ENCODE peak calls at places on chromosomes 12 and 14, in five cellular contexts. Q, N, H, U and J are unnamed samples.

GRCh38 chr12:90280033-90280432 is 571.4 kb upstream of the ATP2B1 start:
- DNase-seq in H (no peak), U (no peak), N (peak), Q (no peak), J (no peak)

GRCh38 chr14:58747181-58747580 is 109.4 kb downstream of the DACT1 start:
- DNase-seq in U (no peak), N (peak), Q (no peak), H (no peak), J (peak)

GRCh38 chr12:52366738-52367485 is at the start of gene KRT85:
- DNase-seq in Q (peak), H (no peak), U (no peak), N (no peak), J (no peak)

GRCh38 chr14:21097616-21098133 is 780 bp downstream of the ZNF219 start:
- DNase-seq in U (no peak), N (no peak), Q (peak), H (no peak), J (no peak)

GRCh38 chr14:103846008-103846568 is 1.3 kb downstream of the PPP1R13B start:
- DNase-seq in H (no peak), N (no peak), Q (no peak), U (no peak), J (no peak)

GRCh38 chr12:127509066-127509778 is 757.7 kb upstream of the TMEM132C start:
- DNase-seq in U (no peak), Q (no peak), H (no peak), N (peak), J (no peak)

GRCh38 chr14:39080886-39081285 is 22.1 kb downstream of the SEC23A start:
- DNase-seq in H (no peak), N (no peak), U (no peak), Q (no peak), J (no peak)

GRCh38 chr14:41607966-41608663 is 1.4 kb downstream of the LRFN5 start:
- DNase-seq in U (no peak), Q (peak), H (no peak), N (no peak), J (no peak)

GRCh38 chr12:1519642-1520041 is 74.7 kb downstream of the FBXL14 start:
- DNase-seq in Q (no peak), N (no peak), H (no peak), U (no peak), J (no peak)

GRCh38 chr12:57877876-57878275 is 31.3 kb upstream of the CTDSP2 start:
- DNase-seq in H (no peak), N (no peak), Q (no peak), U (no peak), J (no peak)

GRCh38 chr12:6306151-6306550 is 4.3 kb upstream of the PLEKHG6 start:
- DNase-seq in U (no peak), N (no peak), H (no peak), Q (no peak), J (no peak)

GRCh38 chr12:73220951-73221350 is 948.8 kb downstream of the TRHDE start:
- DNase-seq in U (no peak), N (no peak), Q (no peak), H (no peak), J (peak)

GRCh38 chr12:120093592-120094355 is 22.8 kb downstream of the RAB35 start:
- DNase-seq in N (no peak), Q (peak), H (no peak), U (no peak), J (no peak)

GRCh38 chr14:72577521-72577920 is 316.4 kb downstream of the DPF3 start:
- DNase-seq in N (no peak), H (no peak), U (no peak), Q (no peak), J (no peak)

GRCh38 chr14:22333408-22334274 is 255.4 kb downstream of the DAD1 start:
- DNase-seq in N (peak), Q (peak), H (no peak), U (no peak), J (peak)

GRCh38 chr14:64554551-64554950 is 4.8 kb downstream of the PPP1R36 start:
- DNase-seq in U (no peak), Q (no peak), H (no peak), N (no peak), J (no peak)

GRCh38 chr12:1925125-1925963 is 6.9 kb upstream of the CACNA2D4 start:
- DNase-seq in N (no peak), H (no peak), U (no peak), Q (no peak), J (no peak)

GRCh38 chr14:61421212-61421923 is 100.0 kb downstream of the PRKCH start:
- DNase-seq in H (no peak), N (no peak), U (no peak), Q (no peak), J (peak)

GRCh38 chr12:58491296-58491695 is 429.0 kb downstream of the LRIG3 start:
- DNase-seq in U (no peak), N (peak), Q (no peak), H (no peak), J (no peak)

GRCh38 chr14:74577948-74578275 is 34.1 kb downstream of the LTBP2 start:
- DNase-seq in H (no peak), Q (no peak), N (no peak), U (no peak), J (no peak)

GRCh38 chr14:92247347-92247746 is 75.6 kb upstream of the SLC24A4 start:
- DNase-seq in Q (no peak), N (no peak), U (no peak), H (no peak), J (no peak)

GRCh38 chr14:60332046-60332399 is 83.0 kb downstream of the PPM1A start:
- DNase-seq in N (no peak), Q (no peak), H (no peak), U (no peak), J (no peak)

GRCh38 chr14:60331201-60332045 is 82.4 kb downstream of the PPM1A start:
- DNase-seq in H (peak), N (peak), Q (peak), U (peak), J (peak)

GRCh38 chr14:60326274-60326673 is 77.3 kb downstream of the PPM1A start:
- DNase-seq in H (no peak), U (no peak), Q (no peak), N (no peak), J (no peak)

GRCh38 chr14:60327447-60328331 is 78.7 kb downstream of the PPM1A start:
- DNase-seq in N (no peak), U (no peak), Q (peak), H (peak), J (no peak)

GRCh38 chr14:60328588-60328987 is 79.6 kb downstream of the PPM1A start:
- DNase-seq in N (no peak), H (no peak), Q (peak), U (no peak), J (no peak)
- TF ChIP-seq CTCF in N (no peak), H (no peak), Q (peak), U (peak), J (no peak)

DNA sequence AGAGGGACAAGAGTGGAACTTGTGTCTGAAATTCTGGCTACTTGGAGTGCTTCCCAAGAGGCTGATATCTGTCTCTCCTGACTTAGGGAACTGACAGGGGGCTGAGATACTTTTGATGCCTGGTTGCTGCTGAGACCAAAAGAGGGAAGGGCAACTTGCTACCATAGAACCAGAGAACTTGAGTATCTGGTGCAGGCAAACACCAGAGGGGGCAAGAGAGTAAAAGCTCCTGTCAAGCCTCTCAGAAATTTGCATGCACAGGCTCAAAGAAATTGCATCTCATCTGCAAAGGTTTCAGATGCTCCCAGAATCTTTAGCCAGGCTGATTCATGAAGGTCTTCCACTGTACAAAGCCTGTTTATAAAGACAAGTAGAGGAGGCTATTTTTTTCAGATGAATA is 391.3 kb upstream of the FOXG1 start:
- DNase-seq in N (no peak), Q (peak), H (no peak), U (peak), J (peak)
- TF ChIP-seq CTCF in N (no peak), Q (peak), H (no peak), U (no peak), J (peak)

GRCh38 chr14:96304956-96305355 is 48.9 kb downstream of the BDKRB1 start:
- DNase-seq in H (no peak), U (peak), Q (peak), N (no peak), J (peak)

GRCh38 chr14:96309907-96310330 is 53.2 kb downstream of the ATG2B start:
- DNase-seq in U (no peak), Q (no peak), H (no peak), N (no peak), J (no peak)

GRCh38 chr14:96309128-96309906 is 53.3 kb downstream of the BDKRB1 start:
- DNase-seq in N (no peak), U (no peak), H (no peak), Q (no peak), J (no peak)

GRCh38 chr14:96303981-96304380 is 48.0 kb downstream of the BDKRB1 start:
- DNase-seq in Q (no peak), H (no peak), N (no peak), U (no peak), J (no peak)

GRCh38 chr14:96307434-96307833 is 51.4 kb downstream of the BDKRB1 start:
- DNase-seq in N (no peak), Q (peak), U (no peak), H (no peak), J (no peak)
- TF ChIP-seq CTCF in N (peak), Q (peak), U (no peak), H (no peak), J (no peak)

DNA sequence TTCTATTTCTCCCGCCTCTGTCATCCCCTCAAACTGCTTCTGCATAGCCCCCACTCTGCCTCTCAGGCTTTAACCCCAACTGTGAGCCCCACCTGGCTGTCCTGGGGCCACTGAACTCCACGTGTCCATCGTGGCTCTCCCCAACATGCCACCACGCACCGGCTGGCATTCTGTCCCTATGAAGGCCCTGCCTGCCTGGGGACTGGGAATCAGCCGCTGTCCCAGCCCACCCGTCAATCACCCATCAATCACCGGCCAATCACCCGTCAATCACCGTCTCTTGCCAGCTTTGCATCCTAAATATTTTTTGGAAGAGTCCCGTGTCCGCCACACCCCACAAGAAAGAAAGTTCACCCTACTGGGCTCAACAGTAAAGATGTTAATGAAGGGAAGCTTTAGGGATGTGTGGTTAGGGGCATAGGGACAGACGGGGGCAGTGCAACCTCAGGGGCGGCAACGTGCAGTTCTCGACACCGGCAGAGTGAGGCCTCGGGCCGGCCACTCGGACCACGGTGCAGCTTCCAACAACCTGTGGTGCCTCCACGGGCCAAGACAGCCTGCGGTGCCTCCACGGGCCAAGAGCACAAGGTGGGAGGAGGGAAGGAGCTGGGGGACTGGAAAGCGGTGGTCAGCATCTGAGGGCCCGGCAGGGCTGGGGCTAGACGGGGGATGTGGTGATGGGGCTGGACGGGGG is 85.6 kb downstream of the GALNT9 start:
- DNase-seq in N (no peak), H (no peak), U (no peak), Q (peak), J (no peak)
- TF ChIP-seq CTCF in N (no peak), H (no peak), U (peak), Q (no peak), J (no peak)

DNA sequence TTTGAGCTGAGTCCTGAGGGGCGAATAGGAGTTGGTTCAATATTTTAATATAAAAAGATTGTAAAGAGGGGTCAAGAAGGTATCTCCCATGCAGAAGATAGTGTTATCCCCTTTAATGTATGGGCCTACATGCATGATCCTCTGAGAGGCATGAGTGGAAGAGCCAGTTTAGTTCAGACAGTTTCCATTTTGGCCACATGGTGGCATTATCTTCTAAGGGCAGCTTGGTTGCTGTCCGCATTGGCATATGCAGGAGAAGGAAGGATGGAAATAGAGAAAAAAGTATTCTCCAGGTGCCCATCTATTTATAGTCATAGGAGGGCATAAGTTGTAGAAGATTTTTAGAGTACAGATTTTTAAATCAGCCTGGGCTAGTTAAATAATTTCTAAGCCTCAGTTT is 5.4 kb downstream of the SAMD4A start:
- DNase-seq in Q (peak), N (no peak), H (no peak), U (no peak), J (peak)
- TF ChIP-seq CTCF in Q (peak), N (peak), H (peak), U (peak), J (peak)

DNA sequence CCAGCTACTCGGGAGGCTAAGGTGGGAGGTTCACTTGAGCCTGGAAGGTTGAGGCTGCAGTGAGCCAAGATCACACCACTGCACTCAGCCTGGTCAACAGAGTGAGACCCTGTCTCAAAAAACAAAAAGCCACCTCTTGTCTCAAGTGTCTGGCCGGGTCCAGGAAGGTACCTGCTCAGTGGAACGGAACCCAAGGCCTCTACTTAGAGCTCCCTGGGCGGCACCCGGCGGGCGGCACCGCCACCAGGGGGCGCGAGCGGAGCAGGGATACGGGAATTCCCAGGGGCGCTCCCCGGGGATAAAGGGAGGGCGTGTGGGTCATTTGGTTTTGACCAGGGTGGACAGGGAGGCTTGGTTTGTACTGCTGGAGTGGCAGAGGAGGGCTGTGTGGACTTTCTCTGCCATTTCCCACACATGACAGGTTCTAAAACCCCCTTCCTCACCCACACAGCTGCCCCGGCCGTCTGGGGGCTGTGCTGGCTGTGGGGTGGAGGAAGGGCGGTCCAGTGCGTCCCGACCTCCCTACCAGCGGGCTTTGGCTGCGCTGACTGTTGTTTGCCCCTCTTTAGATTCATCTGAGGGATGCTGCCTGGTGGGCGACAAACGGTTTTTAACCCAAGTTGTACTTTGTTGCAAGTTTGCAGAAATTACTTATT is 91.4 kb downstream of the SETD3 start:
- DNase-seq in H (no peak), Q (peak), U (peak), N (peak), J (peak)
- TF ChIP-seq CTCF in H (peak), Q (peak), U (peak), N (peak), J (peak)

GRCh38 chr14:89237923-89238529 is 179.0 kb downstream of the FOXN3 start:
- DNase-seq in U (no peak), H (no peak), Q (peak), N (no peak), J (peak)
- TF ChIP-seq CTCF in U (no peak), H (peak), Q (peak), N (peak), J (peak)